ENCODE peak calls at places on chromosomes 3 and 15, in five cellular contexts. T is ovary, L is fibroblast of pulmonary artery, C is AG04450, A is GM13976. S is an unnamed sample.

GRCh38 chr15:65071381-65071811 is 3.6 kb upstream of the RASL12 start:
- DNase-seq in T (peak), L (peak), C (no peak), A (no peak), S (no peak)

GRCh38 chr3:46113608-46114007 is 86.3 kb upstream of the XCR1 start:
- DNase-seq in T (no peak), L (no peak), C (no peak), A (no peak), S (no peak)

GRCh38 chr3:44962606-44963393 is 13.2 kb downstream of the ZDHHC3 start:
- DNase-seq in T (no peak), L (no peak), C (no peak), A (no peak), S (no peak)

GRCh38 chr3:29644261-29644660 is 363.4 kb downstream of the RBMS3 start:
- DNase-seq in T (no peak), L (no peak), C (no peak), A (no peak), S (peak)

GRCh38 chr3:11944052-11944673 is 60.0 kb upstream of the SYN2 start:
- DNase-seq in T (no peak), L (peak), C (no peak), A (no peak), S (no peak)

GRCh38 chr15:71103102-71103676 is 12.1 kb upstream of the THSD4 start:
- DNase-seq in T (no peak), L (peak), C (no peak), A (no peak), S (no peak)

GRCh38 chr3:64612082-64612860 is 75.5 kb downstream of the ADAMTS9 start:
- DNase-seq in T (no peak), L (peak), C (no peak), A (no peak), S (no peak)

GRCh38 chr3:144350125-144350524 is 378.5 kb downstream of the DIPK2A start:
- DNase-seq in T (no peak), L (no peak), C (no peak), A (no peak), S (no peak)

GRCh38 chr3:39110041-39110639 is 2.7 kb downstream of the TTC21A start:
- DNase-seq in T (no peak), L (no peak), C (no peak), A (no peak), S (no peak)

GRCh38 chr15:93041159-93041547 is 47.9 kb downstream of the RGMA start:
- DNase-seq in T (peak), L (no peak), C (no peak), A (no peak), S (no peak)

GRCh38 chr3:184291738-184292445 is 7.1 kb upstream of the PSMD2 start:
- DNase-seq in T (no peak), L (no peak), C (no peak), A (no peak), S (no peak)

GRCh38 chr3:141644931-141645330 is 93.2 kb upstream of the RNF7 start:
- DNase-seq in T (peak), L (peak), C (no peak), A (peak), S (peak)

GRCh38 chr15:60318236-60318867 is 79.4 kb downstream of the ANXA2 start:
- DNase-seq in T (no peak), L (no peak), C (no peak), A (no peak), S (no peak)

GRCh38 chr3:128549283-128550112 is 56.5 kb upstream of the GATA2 start:
- DNase-seq in T (peak), L (peak), C (peak), A (no peak), S (no peak)

GRCh38 chr3:4825572-4826236 is 153.5 kb upstream of the BHLHE40 start:
- DNase-seq in T (no peak), L (no peak), C (no peak), A (no peak), S (no peak)

GRCh38 chr3:46996689-46997452 is 17.4 kb downstream of the NBEAL2 start:
- DNase-seq in T (no peak), L (no peak), C (no peak), A (no peak), S (no peak)

GRCh38 chr3:112365636-112366035 is 32.7 kb downstream of the CD200 start:
- DNase-seq in T (no peak), L (peak), C (no peak), A (no peak), S (no peak)

GRCh38 chr3:186589856-186590579 is 19.5 kb downstream of the DNAJB11 start:
- DNase-seq in T (no peak), L (peak), C (no peak), A (no peak), S (no peak)

GRCh38 chr3:176796371-176796770 is 400.9 kb downstream of the TBL1XR1 start:
- DNase-seq in T (no peak), L (peak), C (no peak), A (no peak), S (no peak)

GRCh38 chr3:142844339-142844977 is 44.4 kb downstream of the PCOLCE2 start:
- DNase-seq in T (no peak), L (peak), C (no peak), A (peak), S (peak)

GRCh38 chr3:11556234-11556633 is 87.5 kb downstream of the VGLL4 start:
- DNase-seq in T (peak), L (no peak), C (no peak), A (no peak), S (no peak)

GRCh38 chr15:67838789-67839332 is 984 bp downstream of the RNU6-1 start:
- DNase-seq in T (peak), L (peak), C (no peak), A (no peak), S (no peak)

GRCh38 chr3:148736086-148736485 is 38.4 kb downstream of the AGTR1 start:
- DNase-seq in T (no peak), L (no peak), C (no peak), A (no peak), S (no peak)

GRCh38 chr3:195196266-195196665 is 74.7 kb downstream of the XXYLT1 start:
- DNase-seq in T (no peak), L (peak), C (no peak), A (no peak), S (no peak)
- TF ChIP-seq CTCF in T (no peak), L (peak), C (no peak), A (no peak), S (no peak)

GRCh38 chr3:122961146-122961545 is 66.4 kb downstream of the SEMA5B start:
- DNase-seq in T (no peak), L (peak), C (no peak), A (no peak), S (no peak)
- TF ChIP-seq CTCF in T (no peak), L (no peak), C (no peak), A (no peak), S (no peak)

DNA sequence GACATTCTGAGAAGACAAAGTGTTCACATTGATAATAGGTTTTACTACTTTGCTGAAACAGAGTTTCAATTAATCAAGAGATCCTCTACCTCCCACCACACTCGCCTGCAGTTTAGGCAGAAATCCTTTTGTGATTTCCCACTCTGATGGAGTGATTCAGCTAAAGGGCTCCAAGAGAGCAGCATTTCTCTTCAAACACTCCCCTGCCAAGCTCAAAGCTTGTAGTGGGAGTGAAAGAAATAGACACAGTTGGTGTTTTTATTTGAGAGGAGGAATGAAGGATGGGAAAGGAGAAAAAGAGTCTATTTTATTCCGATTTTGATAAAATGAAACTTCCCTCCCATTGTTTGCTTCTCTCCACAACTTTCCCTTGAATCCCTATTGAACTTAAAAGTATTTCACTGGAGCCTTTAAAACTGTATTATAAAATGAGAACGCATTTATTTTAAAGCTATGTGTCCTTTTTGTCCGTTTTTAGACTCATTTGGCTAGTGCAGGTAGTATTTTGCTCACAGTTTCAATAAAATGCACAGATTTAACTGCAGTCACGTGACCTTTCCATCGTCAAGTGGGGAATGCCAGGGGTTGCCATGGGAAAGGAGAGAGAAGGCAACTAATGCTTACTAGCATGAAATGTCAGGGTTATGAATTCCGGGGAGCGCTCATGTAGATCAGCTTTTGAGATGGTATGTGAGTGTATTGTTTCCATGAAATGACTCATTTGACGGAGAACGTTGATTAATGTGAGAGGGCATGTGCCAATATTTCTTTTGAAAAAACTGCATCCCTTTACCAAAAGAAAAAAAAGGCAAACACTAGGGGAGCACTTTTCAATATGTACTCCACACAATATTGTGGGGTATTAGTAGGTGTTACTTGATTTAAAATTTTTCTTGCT is 7.7 kb upstream of the OSBPL11 start:
- DNase-seq in T (no peak), L (peak), C (no peak), A (no peak), S (peak)
- TF ChIP-seq CTCF in T (no peak), L (peak), C (no peak), A (no peak), S (peak)

DNA sequence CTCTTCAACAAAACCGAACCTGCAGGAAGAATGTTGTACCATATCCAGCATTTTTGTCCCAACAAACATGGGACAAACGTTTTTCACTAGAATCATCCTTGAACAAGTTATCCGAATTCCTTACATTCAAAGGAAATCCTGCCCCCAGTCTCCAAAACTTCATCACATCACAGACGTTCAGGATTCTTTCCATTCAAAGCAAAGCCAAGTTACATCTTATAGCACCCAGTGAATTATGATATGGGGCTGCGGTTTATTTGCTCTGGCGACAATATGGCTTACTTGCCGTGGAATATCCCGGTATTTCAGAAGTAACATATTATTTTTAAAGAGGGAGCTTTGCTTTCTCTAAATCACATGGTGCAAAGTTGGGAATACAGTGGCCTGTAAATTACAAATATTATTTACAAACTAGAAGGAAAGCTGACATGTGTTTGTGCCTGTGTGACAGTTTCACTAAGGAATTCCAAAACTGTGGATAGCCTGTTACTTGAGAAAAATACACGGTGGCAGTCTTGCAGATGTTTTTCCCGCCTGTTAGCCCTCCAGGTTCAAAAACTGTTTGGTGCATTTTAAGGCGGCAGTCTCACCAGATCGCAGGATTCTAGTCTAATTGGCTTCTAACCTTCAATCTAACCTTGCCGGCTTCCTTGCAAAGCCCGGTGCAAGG is 763 bp upstream of the MBNL1 start:
- DNase-seq in T (no peak), L (peak), C (no peak), A (no peak), S (no peak)
- TF ChIP-seq CTCF in T (no peak), L (no peak), C (no peak), A (no peak), S (no peak)

GRCh38 chr3:100737334-100737733 is 28.0 kb downstream of the TFG start:
- DNase-seq in T (no peak), L (peak), C (no peak), A (no peak), S (no peak)
- TF ChIP-seq CTCF in T (no peak), L (peak), C (peak), A (peak), S (peak)

GRCh38 chr3:49132437-49133225 is at the start of gene LAMB2:
- DNase-seq in T (peak), L (peak), C (peak), A (no peak), S (peak)
- TF ChIP-seq CTCF in T (no peak), L (peak), C (no peak), A (no peak), S (peak)

DNA sequence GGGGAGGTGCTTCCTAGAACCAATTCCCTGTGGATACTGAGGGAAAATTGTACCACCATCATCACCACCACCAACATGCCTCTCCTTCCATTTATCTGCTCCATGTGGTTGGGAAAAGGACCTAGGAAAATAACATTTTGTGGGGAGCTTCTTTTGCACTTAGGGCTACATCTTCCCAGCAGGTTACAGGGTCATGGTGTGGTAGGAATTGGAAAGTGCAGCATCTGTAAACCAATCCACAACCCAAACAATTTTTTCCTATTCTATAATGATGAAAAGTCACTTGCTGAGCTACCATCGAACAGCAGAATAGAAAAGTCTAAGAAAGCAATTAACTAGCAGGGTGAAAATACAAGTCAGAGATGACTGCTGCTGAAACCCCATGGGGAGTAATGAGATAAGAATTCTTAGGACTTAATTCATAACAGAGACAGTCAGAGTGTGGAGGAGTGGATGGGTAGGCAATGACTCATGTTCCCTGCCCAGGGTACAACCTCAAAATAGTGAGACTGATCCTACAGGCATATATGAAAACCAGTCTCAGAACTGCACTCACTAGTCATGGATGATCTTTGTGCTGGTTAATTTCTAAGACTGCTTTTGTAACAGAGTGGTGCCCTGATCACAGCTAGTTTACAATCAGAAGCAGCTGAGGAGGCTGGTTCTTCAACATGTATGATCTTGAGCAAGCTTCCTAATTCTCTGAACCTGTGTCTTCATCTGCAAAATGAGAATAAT is 38.1 kb upstream of the LEKR1 start:
- DNase-seq in T (no peak), L (peak), C (peak), A (peak), S (peak)
- TF ChIP-seq CTCF in T (no peak), L (no peak), C (peak), A (no peak), S (peak)

GRCh38 chr3:160653514-160653913 is 23.4 kb upstream of the ARL14 start:
- DNase-seq in T (no peak), L (no peak), C (no peak), A (no peak), S (no peak)
- TF ChIP-seq CTCF in T (no peak), L (no peak), C (peak), A (no peak), S (peak)

GRCh38 chr3:179929091-179929529 is 107.6 kb downstream of the PEX5L start:
- DNase-seq in T (peak), L (peak), C (peak), A (peak), S (peak)
- TF ChIP-seq CTCF in T (peak), L (peak), C (peak), A (peak), S (peak)